ENCODE peak calls at places on chromosomes 7 and 10, in eight cellular contexts. F is HT-29; N is RWPE2; V is GM06990; D is activated T-helper 1 cell treated with anti-CD3 and anti-CD28 coated beads, Interleukin-2, amount 50 U/mL, for 16 hours; M is stimulated activated CD8-positive, alpha-beta memory T cell treated with anti-CD3 and anti-CD28 coated beads, Interleukin-4, amount 100 ng/mL, for 24 hours; I is neuronal stem cell; O is iris pigment epithelial cell. C is an unnamed sample.

GRCh38 chr10:6607187-6607586 is 27.1 kb upstream of the PRKCQ start:
- DNase-seq in F (no peak), N (no peak), V (no peak), D (no peak), M (no peak), I (no peak), O (no peak), C (no peak)

GRCh38 chr7:42262907-42263466 is 26.0 kb upstream of the GLI3 start:
- DNase-seq in F (no peak), N (peak; percentile 72), V (no peak), D (no peak), M (no peak), I (no peak), O (peak; percentile 60), C (no peak)

GRCh38 chr7:107932851-107933250 is 41.9 kb downstream of the DLD start:
- DNase-seq in F (no peak), N (no peak), V (no peak), D (no peak), M (no peak), I (no peak), O (no peak), C (no peak)

GRCh38 chr7:81170291-81170690 is 251.4 kb upstream of the SEMA3C start:
- DNase-seq in F (no peak), N (no peak), V (no peak), D (no peak), M (no peak), I (no peak), O (peak; percentile 58), C (no peak)

GRCh38 chr10:49365275-49365674 is 30.6 kb downstream of the DRGX start:
- DNase-seq in F (no peak), N (no peak), V (no peak), D (no peak), M (no peak), I (no peak), O (no peak), C (no peak)

GRCh38 chr10:29858352-29859267 is 200.8 kb downstream of the JCAD start:
- DNase-seq in F (peak; percentile 70), N (no peak), V (no peak), D (no peak), M (no peak), I (peak; percentile 46), O (peak; percentile 72), C (peak; percentile 76)

GRCh38 chr7:65960351-65961074 is 21.5 kb downstream of the GUSB start:
- DNase-seq in F (no peak), N (no peak), V (no peak), D (no peak), M (no peak), I (no peak), O (no peak), C (no peak)

GRCh38 chr7:29408841-29409243 is 154.8 kb upstream of the PRR15 start:
- DNase-seq in F (peak; percentile 92), N (no peak), V (no peak), D (peak; percentile 11), M (no peak), I (peak; percentile 78), O (peak; percentile 61), C (peak; percentile 65)

GRCh38 chr7:74240482-74240881 is 13.7 kb downstream of the RFC2 start:
- DNase-seq in F (no peak), N (no peak), V (no peak), D (no peak), M (no peak), I (no peak), O (no peak), C (no peak)

GRCh38 chr7:87220734-87221215 is 1.2 kb upstream of the TMEM243 start:
- DNase-seq in F (peak; percentile 62), N (no peak), V (no peak), D (no peak), M (no peak), I (no peak), O (peak; percentile 22), C (no peak)

GRCh38 chr10:2280713-2281112 is 543.4 kb upstream of the ADARB2 start:
- DNase-seq in F (no peak), N (no peak), V (no peak), D (no peak), M (no peak), I (peak; percentile 18), O (no peak), C (no peak)

GRCh38 chr10:60977161-60978128 is 33.5 kb upstream of the RHOBTB1 start:
- DNase-seq in F (peak; percentile 6), N (no peak), V (no peak), D (no peak), M (no peak), I (no peak), O (no peak), C (no peak)

GRCh38 chr10:5618829-5619228 is 47.6 kb downstream of the ASB13 start:
- DNase-seq in F (no peak), N (no peak), V (no peak), D (no peak), M (no peak), I (no peak), O (no peak), C (no peak)

GRCh38 chr7:17690030-17690429 is 250.3 kb downstream of the SNX13 start:
- DNase-seq in F (no peak), N (no peak), V (no peak), D (no peak), M (no peak), I (no peak), O (peak; percentile 96), C (no peak)

GRCh38 chr10:27819781-27820531 is 74.3 kb upstream of the MKX start:
- DNase-seq in F (no peak), N (no peak), V (no peak), D (no peak), M (no peak), I (no peak), O (peak; percentile 65), C (no peak)

GRCh38 chr7:18174996-18175395 is 147.3 kb upstream of the PRPS1L1 start:
- DNase-seq in F (no peak), N (no peak), V (peak; percentile 45), D (no peak), M (no peak), I (no peak), O (no peak), C (no peak)

GRCh38 chr7:50229964-50230363 is 74.6 kb upstream of the IKZF1 start:
- DNase-seq in F (peak; percentile 59), N (no peak), V (no peak), D (no peak), M (no peak), I (no peak), O (no peak), C (no peak)

GRCh38 chr7:148303295-148304013 is 287.1 kb upstream of the C7orf33 start:
- DNase-seq in F (no peak), N (peak; percentile 84), V (no peak), D (no peak), M (no peak), I (no peak), O (peak; percentile 30), C (no peak)

GRCh38 chr10:36462194-36462593 is 663.2 kb upstream of the ANKRD30A start:
- DNase-seq in F (no peak), N (no peak), V (no peak), D (no peak), M (no peak), I (no peak), O (peak; percentile 56), C (no peak)

GRCh38 chr7:124276005-124276606 is 243.2 kb upstream of the TMEM229A start:
- DNase-seq in F (peak; percentile 85), N (no peak), V (no peak), D (no peak), M (no peak), I (no peak), O (peak; percentile 29), C (peak; percentile 35)

GRCh38 chr10:79358811-79359210 is 11.5 kb downstream of the PPIF start:
- DNase-seq in F (peak; percentile 40), N (no peak), V (no peak), D (no peak), M (no peak), I (no peak), O (no peak), C (no peak)

GRCh38 chr7:45980181-45980905 is 59.3 kb upstream of the IGFBP3 start:
- DNase-seq in F (no peak), N (no peak), V (no peak), D (no peak), M (no peak), I (no peak), O (peak; percentile 72), C (no peak)

GRCh38 chr7:54944179-54944578 is 74.6 kb upstream of the EGFR start:
- DNase-seq in F (peak; percentile 77), N (no peak), V (no peak), D (no peak), M (no peak), I (no peak), O (peak; percentile 61), C (no peak)

GRCh38 chr7:108018668-108019067 is 15.7 kb upstream of the LAMB1 start:
- DNase-seq in F (no peak), N (no peak), V (no peak), D (no peak), M (no peak), I (no peak), O (no peak), C (no peak)

GRCh38 chr7:115906690-115907089 is 123.9 kb downstream of the TFEC start:
- DNase-seq in F (no peak), N (no peak), V (no peak), D (no peak), M (no peak), I (no peak), O (no peak), C (no peak)

GRCh38 chr10:105187243-105187642 is 546.2 kb downstream of the SORCS3 start:
- DNase-seq in F (no peak), N (no peak), V (no peak), D (no peak), M (no peak), I (no peak), O (peak; percentile 1), C (no peak)

GRCh38 chr10:96991313-96991841 is 159.3 kb downstream of the LCOR start:
- DNase-seq in F (no peak), N (no peak), V (no peak), D (no peak), M (no peak), I (no peak), O (peak; percentile 92), C (no peak)

GRCh38 chr7:136359333-136359903 is 382.3 kb upstream of the MTPN start:
- DNase-seq in F (no peak), N (no peak), V (peak; percentile 71), D (no peak), M (no peak), I (no peak), O (no peak), C (no peak)

GRCh38 chr10:113986316-113986715 is 57.4 kb upstream of the ADRB1 start:
- DNase-seq in F (no peak), N (no peak), V (no peak), D (no peak), M (no peak), I (no peak), O (no peak), C (no peak)

GRCh38 chr7:83610649-83611304 is 38.2 kb downstream of the SEMA3E start:
- DNase-seq in F (no peak), N (no peak), V (no peak), D (no peak), M (no peak), I (no peak), O (no peak), C (no peak)

GRCh38 chr7:142383826-142384507 is 126.1 kb upstream of the PRSS58 start:
- DNase-seq in F (no peak), N (no peak), V (no peak), D (no peak), M (no peak), I (no peak), O (no peak), C (no peak)

GRCh38 chr10:19049577-19049976 is 976 bp downstream of the MALRD1 start:
- DNase-seq in F (peak; percentile 21), N (no peak), V (no peak), D (no peak), M (no peak), I (no peak), O (no peak), C (no peak)

GRCh38 chr10:87538092-87538795 is 33.6 kb downstream of the MINPP1 start:
- DNase-seq in F (no peak), N (no peak), V (no peak), D (no peak), M (no peak), I (no peak), O (no peak), C (no peak)

GRCh38 chr7:90595341-90595800 is 750 bp upstream of the CDK14 start:
- DNase-seq in F (no peak), N (no peak), V (no peak), D (no peak), M (no peak), I (peak; percentile 9), O (peak; percentile 28), C (no peak)